ENCODE peak calls at places on chromosomes 1 and 21, in ten cellular contexts. Z, X, F, Y, T, C, G, N, S and A are unnamed samples. For H3K4me1, H3K27me3 and H3K9me3, the result is how much of the 10 kb centered on the place peaks cover.

GRCh38 chr1:203354246-203354645 is 3.3 kb upstream of the FMOD start:
- DNase-seq in S (no peak), F (no peak), X (no peak), Y (no peak), C (no peak), G (peak), Z (no peak), T (no peak), N (no peak), A (no peak)

GRCh38 chr1:155323729-155324040 is 3.0 kb downstream of the RUSC1 start:
- DNase-seq in T (peak), S (peak), C (peak), X (peak), Y (peak), N (peak), F (peak), G (peak), Z (peak), A (peak)

GRCh38 chr1:160576430-160576829 is 2.9 kb downstream of the CD84 start:
- DNase-seq in S (no peak), T (no peak), Z (no peak), G (no peak), N (no peak), F (no peak), Y (no peak), X (no peak), C (no peak), A (no peak)

GRCh38 chr1:145957443-145958319 is at the start of gene LIX1L:
- DNase-seq in G (peak), T (peak), S (peak), C (peak), X (peak), N (peak), Z (peak), Y (peak), F (peak), A (peak)

GRCh38 chr1:178612261-178612660 is 99.4 kb downstream of the TEX35 start:
- DNase-seq in T (no peak), S (no peak), N (no peak), Z (no peak), X (no peak), F (no peak), C (no peak), Y (no peak), G (no peak), A (no peak)

GRCh38 chr1:31038360-31038759 is 27.2 kb downstream of the PUM1 start:
- DNase-seq in N (no peak), T (no peak), F (no peak), Y (no peak), X (no peak), C (no peak), S (no peak), G (no peak), Z (no peak), A (no peak)

GRCh38 chr1:205356424-205357151 is at the start of gene KLHDC8A:
- DNase-seq in Z (no peak), N (peak), X (no peak), F (no peak), G (no peak), C (no peak), T (no peak), Y (peak), S (no peak), A (no peak)

GRCh38 chr1:204623365-204623893 is 62.1 kb downstream of the LRRN2 start:
- DNase-seq in Z (no peak), N (peak), X (no peak), F (no peak), C (no peak), T (no peak), S (no peak), G (no peak), Y (no peak), A (no peak)

GRCh38 chr1:186295980-186296379 is 79.1 kb downstream of the TPR start:
- DNase-seq in N (no peak), C (no peak), T (no peak), X (no peak), Y (no peak), F (no peak), S (no peak), Z (no peak), G (no peak), A (no peak)

GRCh38 chr1:39195166-39196111 is 9.1 kb upstream of the MACF1 start:
- DNase-seq in Y (no peak), Z (no peak), N (no peak), C (no peak), F (no peak), S (no peak), X (no peak), G (no peak), T (no peak), A (peak)

GRCh38 chr1:204313675-204314074 is 46.1 kb downstream of the PLEKHA6 start:
- DNase-seq in G (no peak), C (no peak), Y (no peak), T (no peak), F (no peak), X (no peak), S (no peak), N (no peak), Z (no peak), A (no peak)

GRCh38 chr21:41763996-41764395 is 2.9 kb downstream of the RIPK4 start:
- DNase-seq in C (no peak), T (peak), S (no peak), N (no peak), X (no peak), F (no peak), Z (no peak), Y (no peak), G (no peak), A (no peak)

GRCh38 chr1:89407355-89407754 is 43.5 kb downstream of the GBP6 start:
- DNase-seq in Y (no peak), X (no peak), Z (no peak), N (no peak), F (no peak), C (no peak), G (no peak), T (no peak), S (no peak), A (no peak)

GRCh38 chr1:156502749-156503671 is 2.4 kb upstream of the MEF2D start:
- DNase-seq in N (peak), F (no peak), C (peak), Z (peak), S (peak), G (peak), T (peak), Y (peak), X (no peak), A (no peak)

GRCh38 chr21:30434033-30434631 is 4.1 kb downstream of the KRTAP13-4 start:
- DNase-seq in Y (no peak), C (no peak), X (no peak), N (no peak), S (peak), G (no peak), Z (peak), F (no peak), T (no peak), A (no peak)

GRCh38 chr1:227372662-227373061 is 54.4 kb upstream of the CDC42BPA start:
- DNase-seq in X (no peak), Z (peak), Y (no peak), C (peak), G (no peak), F (no peak), S (no peak), N (no peak), T (no peak), A (no peak)

GRCh38 chr1:112409416-112409815 is 13.4 kb downstream of the CTTNBP2NL start:
- DNase-seq in F (no peak), X (no peak), Y (no peak), G (no peak), N (no peak), T (no peak), S (no peak), Z (no peak), C (no peak), A (no peak)

GRCh38 chr1:239067058-239067457 is 319.3 kb upstream of the CHRM3 start:
- DNase-seq in Z (no peak), C (no peak), T (no peak), Y (no peak), N (no peak), F (no peak), X (no peak), S (no peak), G (no peak), A (no peak)

GRCh38 chr1:235657269-235657668 is 7.7 kb upstream of the GNG4 start:
- DNase-seq in N (no peak), C (no peak), Y (no peak), T (no peak), F (no peak), G (no peak), X (no peak), S (no peak), Z (no peak), A (no peak)

GRCh38 chr1:18890704-18891103 is 11.7 kb downstream of the ALDH4A1 start:
- DNase-seq in Y (no peak), N (peak), X (no peak), G (no peak), F (no peak), C (no peak), S (no peak), T (no peak), Z (peak), A (no peak)

GRCh38 chr1:9651565-9652378 is at the start of gene PIK3CD:
- DNase-seq in Z (no peak), X (peak), Y (no peak), N (peak), G (no peak), S (peak), C (peak), T (peak), F (no peak), A (peak)

GRCh38 chr1:61268546-61269243 is 186.3 kb downstream of the NFIA start:
- DNase-seq in C (no peak), Z (no peak), F (no peak), T (no peak), N (no peak), G (no peak), X (no peak), S (no peak), Y (no peak), A (no peak)

GRCh38 chr1:85605519-85606413 is 25.2 kb downstream of the CCN1 start:
- DNase-seq in C (peak), F (no peak), G (no peak), Z (no peak), S (no peak), N (no peak), T (no peak), Y (no peak), X (no peak), A (no peak)

GRCh38 chr1:39102537-39103320 is 76.6 kb downstream of the NDUFS5 start:
- DNase-seq in Z (no peak), N (no peak), Y (peak), X (no peak), S (peak), G (no peak), F (no peak), C (peak), T (no peak), A (peak)

GRCh38 chr1:36207339-36207738 is 16.9 kb upstream of the THRAP3 start:
- DNase-seq in T (peak), C (peak), G (peak), Y (peak), N (no peak), S (peak), X (no peak), F (no peak), Z (peak), A (no peak)

GRCh38 chr1:180206581-180206980 is 23.5 kb upstream of the LHX4 start:
- DNase-seq in S (no peak), F (no peak), X (no peak), G (no peak), Y (no peak), T (peak), N (no peak), C (no peak), Z (no peak), A (no peak)

GRCh38 chr1:227753999-227754764 is 18.9 kb downstream of the SNAP47 start:
- DNase-seq in N (peak), X (no peak), Z (no peak), S (no peak), G (no peak), Y (no peak), C (peak), T (no peak), F (no peak), A (no peak)

GRCh38 chr1:21749109-21749508 is 33.8 kb downstream of the USP48 start:
- DNase-seq in N (no peak), G (no peak), Y (no peak), F (no peak), X (no peak), C (no peak), S (no peak), Z (no peak), T (no peak), A (no peak)

GRCh38 chr1:241998412-241998921 is 431 bp downstream of the MAP1LC3C start:
- DNase-seq in Y (peak), X (peak), T (peak), N (peak), S (peak), F (peak), G (peak), C (peak), Z (peak), A (peak)

GRCh38 chr1:26692211-26692792 is 3.5 kb upstream of the ARID1A start:
- DNase-seq in S (peak), N (peak), X (peak), Z (peak), Y (peak), F (peak), G (peak), T (peak), C (peak), A (peak)

GRCh38 chr1:111354584-111354983 is 63.9 kb downstream of the CHIA start:
- DNase-seq in T (no peak), Y (no peak), Z (no peak), G (no peak), C (no peak), S (no peak), X (no peak), N (no peak), F (no peak), A (peak)

GRCh38 chr21:46189213-46189958 is 5.1 kb upstream of the SPATC1L start:
- DNase-seq in F (no peak), T (peak), Y (no peak), Z (no peak), G (peak), N (no peak), C (no peak), S (no peak), X (no peak), A (no peak)

GRCh38 chr21:41663805-41664788 is 102.8 kb downstream of the RIPK4 start:
- DNase-seq in N (peak), X (no peak), Z (no peak), S (no peak), Y (no peak), F (no peak), T (no peak), G (no peak), C (no peak), A (no peak)

GRCh38 chr1:168722964-168723363 is 6.0 kb downstream of the DPT start:
- DNase-seq in Z (no peak), Y (no peak), G (no peak), S (no peak), N (no peak), T (no peak), F (no peak), C (no peak), X (no peak), A (no peak)

GRCh38 chr21:28066051-28066450 is 926.6 kb downstream of the LTN1 start:
- DNase-seq in T (no peak), G (no peak), N (no peak), F (no peak), C (no peak), S (no peak), Y (no peak), Z (no peak), X (no peak), A (no peak)

GRCh38 chr1:105137543-105138444 is 1388.1 kb downstream of the AMY1C start:
- DNase-seq in N (peak), S (peak), T (peak), G (no peak), X (no peak), Y (no peak), Z (no peak), F (no peak), C (peak), A (no peak)

GRCh38 chr1:116325922-116326321 is 47.1 kb upstream of the ATP1A1 start:
- DNase-seq in F (peak), N (no peak), C (no peak), Z (no peak), Y (no peak), G (no peak), T (no peak), S (no peak), X (peak), A (peak)

GRCh38 chr1:212565571-212566305 is 42.8 kb upstream of the ATF3 start:
- DNase-seq in N (no peak), G (no peak), F (no peak), T (no peak), Z (no peak), S (no peak), Y (no peak), X (no peak), C (no peak), A (no peak)

GRCh38 chr1:116218922-116219321 is 107.7 kb downstream of the MAB21L3 start:
- DNase-seq in S (no peak), F (no peak), X (no peak), G (no peak), N (no peak), Y (no peak), T (no peak), Z (peak), C (peak), A (no peak)

DNA sequence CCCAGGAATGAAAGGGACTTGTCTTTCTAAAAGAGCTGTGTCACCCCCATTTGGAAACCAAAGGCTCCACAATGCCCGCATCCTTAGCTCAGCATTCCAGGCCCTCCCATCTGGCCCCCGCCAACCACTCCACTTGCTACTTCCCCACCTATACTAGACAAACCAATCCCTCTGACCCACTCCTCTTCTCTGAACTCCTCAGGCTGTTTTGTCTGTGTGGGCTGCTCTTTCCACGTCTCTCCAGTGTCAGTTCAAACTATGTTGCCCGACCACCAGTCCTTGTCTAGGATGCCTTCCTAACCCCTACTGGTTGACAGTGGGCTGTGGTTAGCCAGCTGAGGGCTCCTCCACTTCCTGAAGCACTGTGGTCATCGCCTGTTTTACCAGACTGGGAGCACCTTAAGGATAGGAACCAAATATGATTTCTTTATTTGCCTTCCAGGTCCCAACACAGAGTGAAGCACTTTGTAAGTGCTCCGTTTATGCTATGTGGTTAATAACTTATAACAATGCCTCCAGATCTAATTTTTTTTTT is 8.1 kb upstream of the COA7 start:
- DNase-seq in C (no peak), T (no peak), G (peak), Z (no peak), F (no peak), X (no peak), N (no peak), S (no peak), Y (no peak), A (no peak)
- H3K4me1 ChIP-seq in C (under half), T (under half), G (under half), Z (under half), F (under half), X (under half), N (under half), S (under half), Y (under half), A (under half)

GRCh38 chr1:207908112-207908734 is 2.7 kb downstream of the CD34 start:
- DNase-seq in T (no peak), F (no peak), Y (peak), Z (no peak), C (peak), X (no peak), G (peak), S (no peak), N (no peak), A (no peak)

GRCh38 chr1:207910678-207911354 is at the start of gene CD34:
- DNase-seq in N (peak), Z (no peak), F (no peak), G (peak), S (peak), X (no peak), T (peak), C (peak), Y (peak), A (peak)

GRCh38 chr1:207909687-207910086 is 1.2 kb downstream of the CD34 start:
- DNase-seq in Y (no peak), F (no peak), Z (no peak), N (no peak), S (no peak), X (no peak), C (peak), T (no peak), G (no peak), A (no peak)

GRCh38 chr1:207913951-207914350 is 3.0 kb upstream of the CD34 start:
- DNase-seq in N (no peak), C (no peak), Y (no peak), Z (no peak), X (no peak), F (no peak), G (no peak), S (no peak), T (no peak), A (no peak)

DNA sequence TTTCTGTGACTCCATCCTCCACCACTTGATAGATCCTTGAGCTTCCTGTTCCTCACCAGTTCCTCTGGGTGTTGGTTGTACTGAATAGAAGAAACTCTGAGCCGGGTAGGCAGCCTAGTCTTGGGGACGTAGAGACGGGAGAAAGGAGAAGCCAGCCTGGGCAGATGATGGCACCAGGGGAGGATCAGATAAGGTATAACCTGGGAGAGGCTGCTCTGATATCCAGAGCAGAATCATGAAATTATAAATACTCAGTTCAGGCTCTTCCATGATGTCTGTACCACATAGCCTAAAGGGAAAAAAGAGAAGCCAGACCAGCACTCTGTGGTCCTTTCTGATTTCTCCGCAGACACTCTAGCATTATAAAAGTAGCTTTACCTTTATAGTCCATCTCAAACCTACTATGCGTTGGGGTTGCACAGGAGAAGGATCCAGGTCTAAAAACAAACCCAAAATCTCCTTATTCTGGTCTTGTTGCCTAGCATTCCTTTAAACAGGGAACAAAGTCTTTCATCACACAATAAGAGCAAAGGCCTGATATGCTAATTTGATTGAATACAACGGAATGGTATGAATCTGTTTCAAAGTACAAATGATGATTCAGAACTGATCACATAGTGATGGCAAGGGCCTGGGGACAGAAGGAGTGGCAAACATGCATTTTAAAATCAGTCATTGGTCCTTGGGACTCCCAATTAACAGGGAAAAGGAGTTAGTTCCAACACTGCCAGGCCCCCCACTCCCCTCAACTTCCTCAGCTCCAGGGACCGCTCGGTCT is 1.2 kb upstream of the CD34 start:
- DNase-seq in N (no peak), T (no peak), X (no peak), Z (no peak), F (no peak), Y (no peak), C (no peak), S (no peak), G (no peak), A (no peak)
- H3K27me3 ChIP-seq in N (under half), T (under half), X (under half), Z (under half), F (under half), Y (under half), C (under half), S (under half), G (under half), A (under half)

DNA sequence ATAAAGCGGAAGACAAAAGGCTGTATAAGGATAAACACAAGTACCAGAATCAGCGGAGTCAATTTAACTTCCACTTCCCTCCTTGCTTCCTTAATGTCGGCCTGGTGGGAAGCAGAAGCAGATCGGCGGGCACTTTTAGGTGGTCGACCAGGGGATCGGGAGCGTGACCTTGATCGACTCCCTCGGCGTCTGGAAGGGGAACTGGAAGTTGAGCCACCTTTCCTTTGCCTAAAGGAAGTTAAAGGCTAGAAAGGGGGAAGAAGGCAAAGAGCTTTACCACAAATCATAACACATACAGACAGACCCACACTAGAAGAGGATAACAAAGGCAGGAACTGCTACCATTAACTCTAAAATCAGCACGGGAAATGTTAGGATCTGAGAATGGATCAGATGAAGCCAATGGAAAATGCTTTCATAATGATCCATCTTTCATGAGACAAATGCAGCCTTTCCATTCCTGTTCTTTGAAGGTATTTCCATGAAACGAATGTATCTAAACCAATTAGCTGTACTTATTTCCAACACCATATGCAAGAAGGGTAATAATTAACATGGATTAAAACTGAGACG is 5.7 kb downstream of the LBR start:
- DNase-seq in F (no peak), Z (no peak), X (no peak), T (no peak), C (no peak), Y (no peak), N (no peak), S (no peak), G (no peak), A (no peak)
- H3K9me3 ChIP-seq in F (under half), Z (under half), X (under half), T (under half), C (under half), Y (under half), N (under half), S (under half), G (under half), A (under half)

GRCh38 chr1:56524263-56524662 is 55.1 kb downstream of the PLPP3 start:
- DNase-seq in Y (no peak), C (no peak), T (no peak), G (no peak), F (no peak), Z (no peak), N (no peak), X (no peak), S (no peak), A (no peak)
- H3K4me1 ChIP-seq in Y (under half), C (under half), T (under half), G (under half), F (under half), Z (under half), N (under half), X (under half), S (under half), A (under half)